ENCODE peak calls at places on chromosomes 4 and X, in six cellular contexts. One of them, this sample, is unnamed.
A peak's percentile ranks its signal among the peaks of the same experiment; 100 is the strongest.

GRCh38 chrX:13404364-13404763 is 84.5 kb upstream of the ATXN3L start:
- DNase-seq in choroid plexus epithelial cell: no peak
- DNase-seq in thyroid gland: no peak
- DNase-seq in astrocyte of the spinal cord: no peak
- DNase-seq in AG09309: no peak
- DNase-seq in AG10803: no peak
- DNase-seq in this sample: no peak

GRCh38 chrX:133249659-133250058 is 31.5 kb upstream of the TFDP3 start:
- DNase-seq in choroid plexus epithelial cell: peak; percentile 31
- DNase-seq in thyroid gland: no peak
- DNase-seq in astrocyte of the spinal cord: no peak
- DNase-seq in AG09309: no peak
- DNase-seq in AG10803: peak; percentile 1
- DNase-seq in this sample: no peak

GRCh38 chrX:121256653-121257052 is 209.2 kb downstream of the GLUD2 start:
- DNase-seq in choroid plexus epithelial cell: no peak
- DNase-seq in thyroid gland: no peak
- DNase-seq in astrocyte of the spinal cord: peak; percentile 2
- DNase-seq in AG09309: no peak
- DNase-seq in AG10803: peak; percentile 4
- DNase-seq in this sample: no peak

GRCh38 chr4:70533791-70534190 is 15.4 kb downstream of the AMTN start:
- DNase-seq in choroid plexus epithelial cell: no peak
- DNase-seq in thyroid gland: no peak
- DNase-seq in astrocyte of the spinal cord: no peak
- DNase-seq in AG09309: no peak
- DNase-seq in AG10803: no peak
- DNase-seq in this sample: no peak

GRCh38 chr4:54924891-54925290 is 200.5 kb downstream of the KDR start:
- DNase-seq in choroid plexus epithelial cell: no peak
- DNase-seq in thyroid gland: no peak
- DNase-seq in astrocyte of the spinal cord: no peak
- DNase-seq in AG09309: no peak
- DNase-seq in AG10803: no peak
- DNase-seq in this sample: no peak

GRCh38 chrX:22366866-22367265 is 94.2 kb downstream of the CBLL2 start:
- DNase-seq in choroid plexus epithelial cell: no peak
- DNase-seq in thyroid gland: no peak
- DNase-seq in astrocyte of the spinal cord: no peak
- DNase-seq in AG09309: no peak
- DNase-seq in AG10803: no peak
- DNase-seq in this sample: no peak

GRCh38 chrX:65451663-65452062 is 82.9 kb downstream of the LAS1L start:
- DNase-seq in choroid plexus epithelial cell: peak; percentile 51
- DNase-seq in thyroid gland: no peak
- DNase-seq in astrocyte of the spinal cord: peak; percentile 10
- DNase-seq in AG09309: no peak
- DNase-seq in AG10803: peak; percentile 18
- DNase-seq in this sample: peak; percentile 30

GRCh38 chr4:103046416-103047290 is 27.1 kb upstream of the SLC9B1 start:
- DNase-seq in choroid plexus epithelial cell: peak; percentile 78
- DNase-seq in thyroid gland: peak; percentile 38
- DNase-seq in astrocyte of the spinal cord: peak; percentile 44
- DNase-seq in AG09309: no peak
- DNase-seq in AG10803: peak; percentile 42
- DNase-seq in this sample: peak; percentile 45

GRCh38 chrX:42803320-42803719 is 25.4 kb upstream of the PPP1R2C start:
- DNase-seq in choroid plexus epithelial cell: peak; percentile 5
- DNase-seq in thyroid gland: no peak
- DNase-seq in astrocyte of the spinal cord: peak; percentile 21
- DNase-seq in AG09309: no peak
- DNase-seq in AG10803: peak; percentile 72
- DNase-seq in this sample: no peak

GRCh38 chr4:163378661-163379060 is 35.0 kb downstream of the NPY5R start:
- DNase-seq in choroid plexus epithelial cell: no peak
- DNase-seq in thyroid gland: no peak
- DNase-seq in astrocyte of the spinal cord: no peak
- DNase-seq in AG09309: no peak
- DNase-seq in AG10803: no peak
- DNase-seq in this sample: no peak

DNA sequence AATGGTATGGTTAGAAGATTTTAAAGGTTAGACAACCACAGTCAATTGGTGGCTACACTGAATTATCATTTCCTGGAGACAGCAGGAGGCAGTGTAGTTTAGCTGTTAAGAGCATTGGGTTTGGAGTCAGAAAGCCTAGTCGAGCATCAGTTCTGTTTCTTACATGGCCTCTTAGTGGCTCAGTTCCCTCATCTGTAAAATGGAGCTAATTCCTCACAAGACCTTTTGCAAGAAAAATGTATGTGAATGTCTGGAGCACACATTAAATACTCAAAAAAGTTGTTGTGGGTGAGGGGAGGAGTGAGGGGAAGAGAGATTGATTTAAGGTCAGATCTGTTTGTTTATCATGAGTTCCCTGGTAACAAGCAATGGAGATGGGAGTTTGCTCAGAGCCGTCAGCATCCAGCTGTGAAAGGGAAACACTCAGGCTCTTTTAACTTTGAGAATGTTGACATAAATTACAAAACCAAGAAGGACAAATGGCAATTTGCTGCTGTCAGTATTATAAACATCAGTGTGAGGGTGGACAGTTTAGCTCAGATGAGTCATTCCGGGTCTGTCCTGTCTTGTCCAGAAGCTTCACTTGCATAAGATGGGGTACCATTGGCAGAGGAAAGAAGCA is 98.2 kb upstream of the PGRMC2 start:
- DNase-seq in choroid plexus epithelial cell: peak; percentile 87
- DNase-seq in thyroid gland: peak; percentile 9
- DNase-seq in astrocyte of the spinal cord: peak; percentile 89
- DNase-seq in AG09309: no peak
- DNase-seq in AG10803: peak; percentile 81
- DNase-seq in this sample: no peak
- TF ChIP-seq CTCF in choroid plexus epithelial cell: peak; percentile 52
- TF ChIP-seq CTCF in thyroid gland: no peak
- TF ChIP-seq CTCF in astrocyte of the spinal cord: peak; percentile 6
- TF ChIP-seq CTCF in AG09309: no peak
- TF ChIP-seq CTCF in AG10803: peak; percentile 44
- TF ChIP-seq CTCF in this sample: peak; percentile 8

GRCh38 chrX:141935645-141936044 is 32.0 kb downstream of the MAGEC1 start:
- DNase-seq in choroid plexus epithelial cell: no peak
- DNase-seq in thyroid gland: no peak
- DNase-seq in astrocyte of the spinal cord: no peak
- DNase-seq in AG09309: no peak
- DNase-seq in AG10803: no peak
- DNase-seq in this sample: no peak

DNA sequence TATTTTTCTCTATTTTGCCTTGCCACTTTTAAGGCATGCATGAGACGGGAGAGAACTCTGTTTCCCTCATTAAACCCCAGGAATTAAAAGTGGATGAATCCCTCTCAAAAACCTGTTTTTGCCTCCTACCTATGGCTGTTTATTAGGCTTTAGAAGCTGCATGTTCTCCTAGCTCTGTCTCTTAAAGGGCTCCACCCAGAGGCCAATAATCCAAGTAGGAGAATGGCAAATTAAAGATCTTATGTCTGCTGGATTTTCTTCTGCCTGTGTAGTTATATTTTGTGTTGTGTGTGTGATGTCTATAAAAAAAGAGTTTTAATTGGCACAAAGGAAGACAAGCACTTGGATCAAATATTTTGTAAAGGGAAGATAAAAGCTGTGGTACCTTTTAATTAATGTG is 32.4 kb downstream of the MAGEC1 start:
- DNase-seq in choroid plexus epithelial cell: peak; percentile 19
- DNase-seq in thyroid gland: no peak
- DNase-seq in astrocyte of the spinal cord: peak; percentile 28
- DNase-seq in AG09309: no peak
- DNase-seq in AG10803: no peak
- DNase-seq in this sample: no peak
- TF ChIP-seq CTCF in choroid plexus epithelial cell: peak; percentile 34
- TF ChIP-seq CTCF in thyroid gland: no peak
- TF ChIP-seq CTCF in astrocyte of the spinal cord: peak; percentile 28
- TF ChIP-seq CTCF in AG09309: no peak
- TF ChIP-seq CTCF in AG10803: no peak
- TF ChIP-seq CTCF in this sample: no peak

GRCh38 chr4:118033148-118034060 is 882 bp upstream of the NDST3 start:
- DNase-seq in choroid plexus epithelial cell: peak; percentile 39
- DNase-seq in thyroid gland: peak; percentile 76
- DNase-seq in astrocyte of the spinal cord: peak; percentile 72
- DNase-seq in AG09309: no peak
- DNase-seq in AG10803: peak; percentile 25
- DNase-seq in this sample: no peak
- TF ChIP-seq CTCF in choroid plexus epithelial cell: no peak
- TF ChIP-seq CTCF in thyroid gland: no peak
- TF ChIP-seq CTCF in astrocyte of the spinal cord: no peak
- TF ChIP-seq CTCF in AG09309: no peak
- TF ChIP-seq CTCF in AG10803: no peak
- TF ChIP-seq CTCF in this sample: no peak

GRCh38 chrX:69503228-69503834 is 795 bp upstream of the NALF2 start:
- DNase-seq in choroid plexus epithelial cell: no peak
- DNase-seq in thyroid gland: peak; percentile 79
- DNase-seq in astrocyte of the spinal cord: no peak
- DNase-seq in AG09309: no peak
- DNase-seq in AG10803: no peak
- DNase-seq in this sample: no peak
- TF ChIP-seq CTCF in choroid plexus epithelial cell: peak; percentile 16
- TF ChIP-seq CTCF in thyroid gland: no peak
- TF ChIP-seq CTCF in astrocyte of the spinal cord: no peak
- TF ChIP-seq CTCF in AG09309: no peak
- TF ChIP-seq CTCF in AG10803: peak; percentile 17
- TF ChIP-seq CTCF in this sample: no peak

DNA sequence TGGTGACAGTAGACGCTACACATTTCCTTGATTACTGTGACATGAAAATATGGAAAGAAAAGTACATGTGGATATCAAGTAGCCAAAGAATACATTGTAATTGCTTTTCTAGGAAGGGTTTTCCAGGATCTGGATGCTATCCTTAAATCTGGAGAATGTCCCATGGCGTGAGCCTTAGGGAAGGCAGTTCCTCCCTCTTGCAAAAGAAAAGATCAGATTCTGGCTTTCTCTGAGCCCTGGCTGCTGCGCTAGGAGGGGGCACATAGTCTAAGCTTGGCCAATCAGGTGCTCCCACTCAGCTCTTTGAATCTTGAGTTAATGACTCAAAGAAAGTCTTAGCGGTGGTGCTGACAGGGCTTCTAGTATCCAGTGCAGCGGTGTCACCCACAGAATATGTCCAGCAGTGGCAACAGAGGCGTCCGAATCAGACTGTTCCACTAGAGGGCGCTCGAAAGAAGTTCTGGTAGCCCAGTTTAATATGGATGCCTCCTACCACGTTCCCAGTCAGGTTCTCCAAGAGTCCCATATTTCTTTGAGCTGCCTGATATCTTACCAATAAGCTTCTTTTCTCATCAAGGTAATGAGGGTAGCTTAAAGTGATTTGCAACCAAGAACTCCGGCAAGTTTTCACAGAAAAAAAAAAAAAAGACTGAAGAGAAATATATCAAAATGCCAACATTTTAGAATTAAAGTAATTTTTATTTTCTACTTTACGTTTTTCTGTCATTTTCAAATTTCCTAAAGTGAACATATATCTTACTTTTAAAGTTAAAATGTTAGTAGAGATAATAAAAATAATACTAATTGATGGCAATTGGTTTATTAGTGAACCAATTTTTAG is 213.4 kb upstream of the S100G start:
- DNase-seq in choroid plexus epithelial cell: peak; percentile 78
- DNase-seq in thyroid gland: peak; percentile 58
- DNase-seq in astrocyte of the spinal cord: peak; percentile 68
- DNase-seq in AG09309: no peak
- DNase-seq in AG10803: peak; percentile 71
- DNase-seq in this sample: peak; percentile 33
- TF ChIP-seq CTCF in choroid plexus epithelial cell: peak; percentile 74
- TF ChIP-seq CTCF in thyroid gland: peak; percentile 28
- TF ChIP-seq CTCF in astrocyte of the spinal cord: peak; percentile 69
- TF ChIP-seq CTCF in AG09309: peak; percentile 79
- TF ChIP-seq CTCF in AG10803: peak; percentile 66
- TF ChIP-seq CTCF in this sample: peak; percentile 53

This sample was measured in GM10248.